ENCODE peak calls at places on chromosome 2, in four cellular contexts. One of them, this sample, is unnamed.

GRCh38 chr2:159442159-159442852 is 155.8 kb upstream of the WDSUB1 start:
- DNase-seq in endothelial cell of umbilical vein: no peak
- DNase-seq in uterus: no peak
- DNase-seq in A549: no peak
- DNase-seq in this sample: no peak

GRCh38 chr2:230868947-230869690 is 4.4 kb downstream of the ITM2C start:
- DNase-seq in A549: no peak
- DNase-seq in uterus: no peak
- DNase-seq in endothelial cell of umbilical vein: no peak
- DNase-seq in this sample: no peak

GRCh38 chr2:234363011-234363487 is 133.8 kb downstream of the ARL4C start:
- DNase-seq in endothelial cell of umbilical vein: no peak
- DNase-seq in A549: peak
- DNase-seq in uterus: no peak
- DNase-seq in this sample: no peak

GRCh38 chr2:44989176-44989575 is 20.1 kb downstream of the SIX2 start:
- DNase-seq in endothelial cell of umbilical vein: no peak
- DNase-seq in A549: no peak
- DNase-seq in uterus: no peak
- DNase-seq in this sample: no peak

GRCh38 chr2:206275274-206276160 is 1.1 kb downstream of the ZDBF2 start:
- DNase-seq in A549: no peak
- DNase-seq in endothelial cell of umbilical vein: peak
- DNase-seq in uterus: no peak
- DNase-seq in this sample: no peak

GRCh38 chr2:197198890-197199289 is 111.7 kb downstream of the ANKRD44 start:
- DNase-seq in endothelial cell of umbilical vein: no peak
- DNase-seq in uterus: peak
- DNase-seq in A549: no peak
- DNase-seq in this sample: peak

GRCh38 chr2:187390891-187391290 is 57.2 kb downstream of the CALCRL start:
- DNase-seq in uterus: no peak
- DNase-seq in A549: peak
- DNase-seq in endothelial cell of umbilical vein: peak
- DNase-seq in this sample: no peak

GRCh38 chr2:46010925-46011490 is 286.2 kb upstream of the EPAS1 start:
- DNase-seq in A549: peak
- DNase-seq in uterus: no peak
- DNase-seq in endothelial cell of umbilical vein: peak
- DNase-seq in this sample: peak

GRCh38 chr2:37283207-37283606 is 41.4 kb downstream of the PRKD3 start:
- DNase-seq in uterus: no peak
- DNase-seq in A549: no peak
- DNase-seq in endothelial cell of umbilical vein: peak
- DNase-seq in this sample: no peak

GRCh38 chr2:72917138-72917874 is at the start of gene EMX1:
- DNase-seq in uterus: no peak
- DNase-seq in endothelial cell of umbilical vein: no peak
- DNase-seq in A549: peak
- DNase-seq in this sample: peak

GRCh38 chr2:203685081-203685621 is 21.3 kb upstream of the CD28 start:
- DNase-seq in uterus: no peak
- DNase-seq in endothelial cell of umbilical vein: peak
- DNase-seq in A549: no peak
- DNase-seq in this sample: no peak

GRCh38 chr2:215851091-215851490 is 162.3 kb downstream of the MREG start:
- DNase-seq in A549: no peak
- DNase-seq in endothelial cell of umbilical vein: peak
- DNase-seq in uterus: no peak
- DNase-seq in this sample: no peak

GRCh38 chr2:170123593-170123992 is 54.4 kb upstream of the MYO3B start:
- DNase-seq in uterus: no peak
- DNase-seq in A549: no peak
- DNase-seq in endothelial cell of umbilical vein: no peak
- DNase-seq in this sample: no peak

GRCh38 chr2:171217330-171217729 is 56.6 kb upstream of the TLK1 start:
- DNase-seq in endothelial cell of umbilical vein: no peak
- DNase-seq in uterus: no peak
- DNase-seq in A549: no peak
- DNase-seq in this sample: no peak

GRCh38 chr2:171214093-171214492 is 53.4 kb upstream of the TLK1 start:
- DNase-seq in uterus: no peak
- DNase-seq in endothelial cell of umbilical vein: no peak
- DNase-seq in A549: no peak
- DNase-seq in this sample: no peak

GRCh38 chr2:171210864-171211431 is 50.3 kb upstream of the TLK1 start:
- DNase-seq in uterus: no peak
- DNase-seq in endothelial cell of umbilical vein: no peak
- DNase-seq in A549: no peak
- DNase-seq in this sample: peak

DNA sequence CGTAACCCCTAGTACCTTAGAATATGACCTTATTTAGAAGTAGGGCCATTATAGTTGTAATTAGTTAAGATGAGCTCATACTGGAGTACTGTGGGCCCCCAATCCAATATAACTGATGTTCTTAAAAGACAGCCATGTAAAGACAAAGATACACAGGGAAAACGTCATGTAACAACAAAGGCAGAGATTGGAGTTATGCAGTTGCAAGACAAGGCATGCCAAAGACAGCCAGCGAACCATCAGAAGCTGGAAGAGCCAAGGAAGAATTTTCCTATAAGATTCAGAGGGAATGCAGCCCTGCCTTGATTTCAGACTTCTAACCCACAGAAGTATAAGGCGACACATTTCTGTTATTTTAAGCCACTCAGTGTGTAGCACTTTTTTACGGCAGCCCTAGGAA is 55.9 kb upstream of the TLK1 start:
- DNase-seq in endothelial cell of umbilical vein: no peak
- DNase-seq in uterus: no peak
- DNase-seq in A549: no peak
- DNase-seq in this sample: no peak
- H3K27ac ChIP-seq in endothelial cell of umbilical vein: no peak
- H3K27ac ChIP-seq in uterus: no peak
- H3K27ac ChIP-seq in A549: no peak
- H3K27ac ChIP-seq in this sample: no peak

GRCh38 chr2:28633204-28633603 is 118.4 kb upstream of the PPP1CB start:
- DNase-seq in A549: no peak
- DNase-seq in uterus: no peak
- DNase-seq in endothelial cell of umbilical vein: no peak
- DNase-seq in this sample: no peak
- H3K27ac ChIP-seq in A549: peak
- H3K27ac ChIP-seq in uterus: peak
- H3K27ac ChIP-seq in endothelial cell of umbilical vein: no peak
- H3K27ac ChIP-seq in this sample: no peak

DNA sequence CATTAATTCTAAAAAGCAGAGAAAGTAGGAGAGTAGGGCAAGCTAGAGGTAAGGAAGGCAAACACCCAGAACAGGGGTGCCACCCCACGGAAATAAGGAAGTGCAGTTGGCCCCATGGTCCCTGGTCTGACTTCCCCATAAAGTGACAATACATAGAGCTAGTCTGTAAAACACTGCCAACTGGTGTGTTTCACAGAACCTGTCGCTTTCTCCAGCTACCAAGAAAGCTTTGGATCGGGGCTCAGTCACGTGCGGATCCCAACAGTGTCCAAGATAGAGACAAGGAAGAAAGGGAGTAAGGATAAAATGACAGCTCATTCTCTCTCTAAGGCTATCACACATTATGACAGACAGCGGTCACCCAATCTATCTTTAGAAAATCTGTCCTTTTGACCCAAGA is 36.4 kb downstream of the TBC1D8 start:
- DNase-seq in endothelial cell of umbilical vein: no peak
- DNase-seq in uterus: no peak
- DNase-seq in A549: no peak
- DNase-seq in this sample: peak
- H3K27ac ChIP-seq in endothelial cell of umbilical vein: no peak
- H3K27ac ChIP-seq in uterus: peak
- H3K27ac ChIP-seq in A549: peak
- H3K27ac ChIP-seq in this sample: peak

GRCh38 chr2:30334738-30335426 is 103.5 kb downstream of the LBH start:
- DNase-seq in uterus: no peak
- DNase-seq in A549: no peak
- DNase-seq in endothelial cell of umbilical vein: no peak
- DNase-seq in this sample: no peak

GRCh38 chr2:30339071-30339470 is 107.7 kb downstream of the LBH start:
- DNase-seq in A549: no peak
- DNase-seq in endothelial cell of umbilical vein: no peak
- DNase-seq in uterus: no peak
- DNase-seq in this sample: no peak

GRCh38 chr2:30336978-30337841 is 105.9 kb downstream of the LBH start:
- DNase-seq in uterus: no peak
- DNase-seq in A549: no peak
- DNase-seq in endothelial cell of umbilical vein: no peak
- DNase-seq in this sample: peak

GRCh38 chr2:30338475-30338874 is 107.1 kb downstream of the LBH start:
- DNase-seq in uterus: no peak
- DNase-seq in A549: no peak
- DNase-seq in endothelial cell of umbilical vein: no peak
- DNase-seq in this sample: no peak

GRCh38 chr2:30335981-30336538 is 104.7 kb downstream of the LBH start:
- DNase-seq in A549: no peak
- DNase-seq in uterus: no peak
- DNase-seq in endothelial cell of umbilical vein: no peak
- DNase-seq in this sample: no peak
- H3K27ac ChIP-seq in A549: no peak
- H3K27ac ChIP-seq in uterus: no peak
- H3K27ac ChIP-seq in endothelial cell of umbilical vein: no peak
- H3K27ac ChIP-seq in this sample: peak

GRCh38 chr2:54475285-54475684 is 19.2 kb downstream of the SPTBN1 start:
- DNase-seq in uterus: no peak
- DNase-seq in endothelial cell of umbilical vein: no peak
- DNase-seq in A549: no peak
- DNase-seq in this sample: no peak
- H3K27ac ChIP-seq in uterus: peak
- H3K27ac ChIP-seq in endothelial cell of umbilical vein: no peak
- H3K27ac ChIP-seq in A549: no peak
- H3K27ac ChIP-seq in this sample: no peak

DNA sequence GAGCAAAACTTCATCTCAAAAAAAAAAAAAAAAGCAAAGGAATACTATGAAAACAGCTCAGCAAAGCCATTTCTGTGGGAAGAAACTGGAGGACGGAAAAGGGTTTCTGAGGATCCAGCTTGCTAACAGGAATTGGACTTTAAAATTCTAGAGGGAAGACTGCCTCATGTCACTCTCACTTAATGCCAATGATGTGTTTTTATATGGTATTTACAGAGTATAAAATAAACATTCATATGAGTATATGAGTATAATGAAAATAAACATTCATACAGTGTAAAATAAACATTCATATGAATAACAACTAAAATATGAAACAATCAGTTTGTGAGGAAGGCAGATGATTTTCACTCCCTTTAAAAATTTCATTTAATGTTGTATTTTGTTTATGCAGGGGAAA is 43.9 kb downstream of the CHMP3 start:
- DNase-seq in endothelial cell of umbilical vein: no peak
- DNase-seq in uterus: no peak
- DNase-seq in A549: no peak
- DNase-seq in this sample: no peak
- H3K27ac ChIP-seq in endothelial cell of umbilical vein: no peak
- H3K27ac ChIP-seq in uterus: no peak
- H3K27ac ChIP-seq in A549: no peak
- H3K27ac ChIP-seq in this sample: no peak

DNA sequence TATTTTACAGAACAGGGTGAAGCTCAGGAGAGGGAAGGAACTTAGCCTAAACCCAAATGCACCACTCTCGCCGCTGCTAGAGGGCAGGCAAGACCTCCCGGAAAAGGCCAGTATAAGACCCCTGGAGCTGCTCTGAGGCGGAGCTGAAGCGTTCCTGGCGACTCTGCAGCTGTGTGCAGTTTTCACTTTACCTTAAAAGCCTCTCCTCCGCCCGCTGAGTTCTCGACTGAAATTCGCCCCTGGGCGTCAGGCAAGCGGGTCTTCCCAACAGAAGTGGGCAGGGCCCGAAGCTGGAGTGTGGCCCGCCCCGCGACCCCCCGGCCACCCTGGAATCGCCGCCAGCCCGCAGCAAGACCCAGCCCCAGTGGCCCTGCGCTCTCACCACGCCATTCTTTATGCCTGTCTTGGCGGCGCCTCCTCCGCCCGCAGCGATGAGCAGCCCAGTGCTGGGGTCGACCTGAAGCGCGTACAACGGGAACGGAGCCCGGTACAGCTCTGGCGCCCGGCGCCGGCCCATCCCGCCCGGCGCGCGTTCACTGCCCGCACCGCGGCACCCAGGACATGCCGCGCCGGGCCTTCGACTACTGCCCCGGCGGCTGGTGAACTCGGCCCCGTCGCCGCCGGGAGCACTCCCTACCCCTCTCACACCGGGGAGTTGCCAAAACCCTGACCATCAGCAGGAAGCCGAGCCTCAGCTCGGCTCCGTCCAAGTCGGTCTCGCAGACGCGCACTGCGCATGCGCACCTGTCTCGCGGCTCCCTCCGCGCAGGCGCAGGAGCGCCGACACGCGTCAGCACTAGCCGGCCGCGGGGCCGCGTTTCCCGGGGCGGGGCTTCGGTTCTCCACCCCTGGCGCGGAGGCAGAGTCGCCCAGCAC is at the start of gene PREB:
- DNase-seq in uterus: peak
- DNase-seq in A549: peak
- DNase-seq in endothelial cell of umbilical vein: peak
- DNase-seq in this sample: peak
- H3K27ac ChIP-seq in uterus: peak
- H3K27ac ChIP-seq in A549: peak
- H3K27ac ChIP-seq in endothelial cell of umbilical vein: peak
- H3K27ac ChIP-seq in this sample: peak